ENCODE peak calls at places on chromosomes 4 and X, in ten cellular contexts. One of them, this sample, is unnamed.

GRCh38 chr4:54498661-54499111 is 159.1 kb upstream of the KIT start:
- DNase-seq in PC-3: peak
- DNase-seq in fibroblast of lung: peak
- DNase-seq in GM23248: peak
- DNase-seq in GM12878: no peak
- DNase-seq in hepatocyte: no peak
- DNase-seq in HCT116: no peak
- DNase-seq in GM23338: peak
- DNase-seq in PC-9: peak
- DNase-seq in mammary epithelial cell: peak
- DNase-seq in this sample: peak

GRCh38 chrX:153933751-153934472 is 925 bp downstream of the NAA10 start:
- DNase-seq in PC-3: peak
- DNase-seq in fibroblast of lung: no peak
- DNase-seq in GM23248: peak
- DNase-seq in GM12878: no peak
- DNase-seq in hepatocyte: no peak
- DNase-seq in HCT116: no peak
- DNase-seq in GM23338: no peak
- DNase-seq in PC-9: no peak
- DNase-seq in mammary epithelial cell: peak
- DNase-seq in this sample: no peak

GRCh38 chr4:65893311-65893710 is 223.0 kb upstream of the EPHA5 start:
- DNase-seq in PC-3: peak
- DNase-seq in fibroblast of lung: no peak
- DNase-seq in GM23248: no peak
- DNase-seq in GM12878: no peak
- DNase-seq in hepatocyte: no peak
- DNase-seq in HCT116: no peak
- DNase-seq in GM23338: peak
- DNase-seq in PC-9: no peak
- DNase-seq in mammary epithelial cell: no peak
- DNase-seq in this sample: peak

GRCh38 chr4:79686976-79687375 is 278.9 kb upstream of the GK2 start:
- DNase-seq in PC-3: no peak
- DNase-seq in fibroblast of lung: peak
- DNase-seq in GM23248: no peak
- DNase-seq in GM12878: no peak
- DNase-seq in hepatocyte: no peak
- DNase-seq in HCT116: no peak
- DNase-seq in GM23338: no peak
- DNase-seq in PC-9: no peak
- DNase-seq in mammary epithelial cell: no peak
- DNase-seq in this sample: no peak

GRCh38 chr4:85825937-85826678 is 351.2 kb downstream of the ARHGAP24 start:
- DNase-seq in PC-3: peak
- DNase-seq in fibroblast of lung: peak
- DNase-seq in GM23248: peak
- DNase-seq in GM12878: no peak
- DNase-seq in hepatocyte: peak
- DNase-seq in HCT116: no peak
- DNase-seq in GM23338: peak
- DNase-seq in PC-9: no peak
- DNase-seq in mammary epithelial cell: no peak
- DNase-seq in this sample: peak

GRCh38 chr4:141473952-141474351 is 162.4 kb upstream of the IL15 start:
- DNase-seq in PC-3: no peak
- DNase-seq in fibroblast of lung: peak
- DNase-seq in GM23248: peak
- DNase-seq in GM12878: no peak
- DNase-seq in hepatocyte: no peak
- DNase-seq in HCT116: no peak
- DNase-seq in GM23338: no peak
- DNase-seq in PC-9: no peak
- DNase-seq in mammary epithelial cell: no peak
- DNase-seq in this sample: no peak

GRCh38 chr4:119626420-119626819 is 2.2 kb downstream of the PDE5A start:
- DNase-seq in PC-3: no peak
- DNase-seq in fibroblast of lung: no peak
- DNase-seq in GM23248: peak
- DNase-seq in GM12878: no peak
- DNase-seq in hepatocyte: no peak
- DNase-seq in HCT116: no peak
- DNase-seq in GM23338: no peak
- DNase-seq in PC-9: no peak
- DNase-seq in mammary epithelial cell: no peak
- DNase-seq in this sample: no peak

GRCh38 chr4:40678421-40678820 is 48.8 kb upstream of the RBM47 start:
- DNase-seq in PC-3: no peak
- DNase-seq in fibroblast of lung: no peak
- DNase-seq in GM23248: no peak
- DNase-seq in GM12878: no peak
- DNase-seq in hepatocyte: no peak
- DNase-seq in HCT116: no peak
- DNase-seq in GM23338: no peak
- DNase-seq in PC-9: no peak
- DNase-seq in mammary epithelial cell: no peak
- DNase-seq in this sample: no peak

GRCh38 chr4:57020467-57021101 is 41.9 kb downstream of the POLR2B start:
- DNase-seq in PC-3: peak
- DNase-seq in fibroblast of lung: peak
- DNase-seq in GM23248: peak
- DNase-seq in GM12878: no peak
- DNase-seq in hepatocyte: no peak
- DNase-seq in HCT116: no peak
- DNase-seq in GM23338: no peak
- DNase-seq in PC-9: peak
- DNase-seq in mammary epithelial cell: peak
- DNase-seq in this sample: peak

GRCh38 chrX:39875834-39876625 is 221.7 kb downstream of the BCOR start:
- DNase-seq in PC-3: no peak
- DNase-seq in fibroblast of lung: no peak
- DNase-seq in GM23248: no peak
- DNase-seq in GM12878: no peak
- DNase-seq in hepatocyte: no peak
- DNase-seq in HCT116: no peak
- DNase-seq in GM23338: no peak
- DNase-seq in PC-9: no peak
- DNase-seq in mammary epithelial cell: peak
- DNase-seq in this sample: no peak

GRCh38 chr4:163846008-163846407 is 351.5 kb downstream of the TMA16 start:
- DNase-seq in PC-3: no peak
- DNase-seq in fibroblast of lung: no peak
- DNase-seq in GM23248: no peak
- DNase-seq in GM12878: no peak
- DNase-seq in hepatocyte: no peak
- DNase-seq in HCT116: no peak
- DNase-seq in GM23338: no peak
- DNase-seq in PC-9: no peak
- DNase-seq in mammary epithelial cell: no peak
- DNase-seq in this sample: no peak

GRCh38 chr4:36687681-36688080 is 406.3 kb downstream of the DTHD1 start:
- DNase-seq in PC-3: no peak
- DNase-seq in fibroblast of lung: no peak
- DNase-seq in GM23248: no peak
- DNase-seq in GM12878: no peak
- DNase-seq in hepatocyte: no peak
- DNase-seq in HCT116: no peak
- DNase-seq in GM23338: no peak
- DNase-seq in PC-9: no peak
- DNase-seq in mammary epithelial cell: no peak
- DNase-seq in this sample: no peak

GRCh38 chr4:161799687-161800086 is 364.1 kb downstream of the FSTL5 start:
- DNase-seq in PC-3: peak
- DNase-seq in fibroblast of lung: peak
- DNase-seq in GM23248: no peak
- DNase-seq in GM12878: no peak
- DNase-seq in hepatocyte: no peak
- DNase-seq in HCT116: no peak
- DNase-seq in GM23338: no peak
- DNase-seq in PC-9: peak
- DNase-seq in mammary epithelial cell: no peak
- DNase-seq in this sample: no peak

GRCh38 chr4:138223191-138223910 is 18.8 kb downstream of the SLC7A11 start:
- DNase-seq in PC-3: no peak
- DNase-seq in fibroblast of lung: no peak
- DNase-seq in GM23248: no peak
- DNase-seq in GM12878: no peak
- DNase-seq in hepatocyte: no peak
- DNase-seq in HCT116: no peak
- DNase-seq in GM23338: peak
- DNase-seq in PC-9: no peak
- DNase-seq in mammary epithelial cell: no peak
- DNase-seq in this sample: no peak

GRCh38 chrX:40087574-40088298 is 10.0 kb downstream of the BCOR start:
- DNase-seq in PC-3: no peak
- DNase-seq in fibroblast of lung: peak
- DNase-seq in GM23248: no peak
- DNase-seq in GM12878: no peak
- DNase-seq in hepatocyte: no peak
- DNase-seq in HCT116: no peak
- DNase-seq in GM23338: no peak
- DNase-seq in PC-9: no peak
- DNase-seq in mammary epithelial cell: no peak
- DNase-seq in this sample: no peak

DNA sequence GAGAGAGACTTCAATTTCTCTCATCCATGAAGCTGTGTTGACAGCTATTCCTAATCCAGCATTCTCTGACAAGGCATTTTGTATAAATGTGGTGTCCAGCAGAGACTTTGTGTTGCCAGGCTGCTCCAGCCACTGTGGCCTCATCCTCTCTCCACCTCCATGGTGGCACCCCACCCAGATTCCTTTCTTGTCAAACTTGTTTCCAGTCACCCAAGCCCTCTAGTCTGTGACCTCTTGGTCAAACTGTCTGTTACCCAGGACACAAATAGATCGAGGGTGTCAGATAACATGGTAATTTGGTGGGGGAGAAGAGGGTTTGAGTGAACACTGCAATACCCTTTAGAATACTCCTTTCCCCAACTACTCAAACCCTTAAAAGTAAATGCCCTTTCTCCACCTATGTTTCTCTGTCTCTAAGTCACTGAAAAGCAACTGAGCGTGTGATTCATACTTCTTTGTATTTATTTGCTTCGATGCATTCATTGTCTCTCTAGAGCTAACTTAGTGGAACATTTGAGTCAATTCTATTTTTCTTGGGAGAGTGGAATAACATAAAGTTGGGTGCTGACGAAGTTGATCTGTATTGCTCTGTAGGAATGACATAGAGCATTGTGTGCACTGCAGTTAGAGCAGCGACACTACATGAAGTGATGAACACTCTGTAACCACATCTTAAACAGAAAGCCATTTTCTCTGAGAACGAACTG is 13.7 kb downstream of the PITX2 start:
- DNase-seq in PC-3: peak
- DNase-seq in fibroblast of lung: no peak
- DNase-seq in GM23248: peak
- DNase-seq in GM12878: no peak
- DNase-seq in hepatocyte: no peak
- DNase-seq in HCT116: no peak
- DNase-seq in GM23338: no peak
- DNase-seq in PC-9: peak
- DNase-seq in mammary epithelial cell: no peak
- DNase-seq in this sample: no peak
- H3K4me3 ChIP-seq in PC-3: no peak
- H3K4me3 ChIP-seq in fibroblast of lung: no peak
- H3K4me3 ChIP-seq in GM23248: no peak
- H3K4me3 ChIP-seq in GM12878: no peak
- H3K4me3 ChIP-seq in hepatocyte: no peak
- H3K4me3 ChIP-seq in HCT116: no peak
- H3K4me3 ChIP-seq in GM23338: no peak
- H3K4me3 ChIP-seq in PC-9: peak
- H3K4me3 ChIP-seq in mammary epithelial cell: no peak
- H3K4me3 ChIP-seq in this sample: no peak

DNA sequence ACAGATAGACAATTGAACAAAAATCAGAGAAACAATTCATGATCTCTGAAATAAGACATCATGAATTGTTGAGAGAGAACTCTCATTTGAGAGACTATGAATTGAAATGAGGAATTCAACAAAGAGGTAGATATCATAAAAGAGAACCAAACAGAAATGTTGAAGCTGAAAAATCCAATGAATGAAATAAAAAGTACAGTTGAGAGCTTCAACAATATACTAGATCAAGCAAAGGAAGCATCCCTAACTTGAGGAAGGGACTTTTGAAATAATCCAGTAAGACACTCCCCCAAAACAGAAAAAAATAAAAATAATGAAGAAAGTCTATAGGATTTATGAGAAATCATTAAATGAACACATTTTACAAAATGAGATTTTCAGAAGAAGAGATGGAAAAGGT is 310.0 kb upstream of the PCDH10 start:
- DNase-seq in PC-3: no peak
- DNase-seq in fibroblast of lung: no peak
- DNase-seq in GM23248: no peak
- DNase-seq in GM12878: no peak
- DNase-seq in hepatocyte: no peak
- DNase-seq in HCT116: no peak
- DNase-seq in GM23338: no peak
- DNase-seq in PC-9: no peak
- DNase-seq in mammary epithelial cell: no peak
- DNase-seq in this sample: no peak
- TF ChIP-seq EZH2 in PC-3: no peak
- TF ChIP-seq EZH2 in fibroblast of lung: no peak
- TF ChIP-seq EZH2 in GM23248: no peak
- TF ChIP-seq EZH2 in GM12878: no peak
- TF ChIP-seq EZH2 in hepatocyte: no peak
- TF ChIP-seq EZH2 in HCT116: no peak
- TF ChIP-seq EZH2 in GM23338: no peak
- TF ChIP-seq EZH2 in PC-9: no peak
- TF ChIP-seq EZH2 in mammary epithelial cell: no peak
- TF ChIP-seq EZH2 in this sample: no peak

DNA sequence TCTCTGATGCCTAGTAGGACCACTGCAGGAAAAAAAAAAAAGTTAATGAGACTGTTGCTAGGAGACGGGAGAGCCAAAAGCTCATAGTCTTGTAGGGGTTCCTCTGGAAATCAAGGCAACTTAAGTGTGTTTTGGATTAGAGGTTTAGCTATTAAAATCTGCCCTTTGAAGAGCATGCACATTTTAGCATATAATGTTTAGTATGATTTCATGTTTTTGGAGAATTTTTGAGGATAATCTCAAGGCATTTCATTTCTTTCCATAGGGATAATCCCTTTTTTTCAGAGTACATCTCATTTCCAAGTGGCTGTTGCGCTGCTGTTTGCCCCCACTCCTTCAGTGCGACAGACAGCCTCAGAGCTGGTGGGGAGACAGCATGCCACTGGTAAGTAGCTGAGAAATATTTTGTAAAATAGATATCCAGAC is at the start of gene LINC00632:
- DNase-seq in PC-3: no peak
- DNase-seq in fibroblast of lung: peak
- DNase-seq in GM23248: no peak
- DNase-seq in GM12878: no peak
- DNase-seq in hepatocyte: no peak
- DNase-seq in HCT116: no peak
- DNase-seq in GM23338: peak
- DNase-seq in PC-9: no peak
- DNase-seq in mammary epithelial cell: no peak
- DNase-seq in this sample: no peak
- H3K4me3 ChIP-seq in PC-3: no peak
- H3K4me3 ChIP-seq in fibroblast of lung: no peak
- H3K4me3 ChIP-seq in GM23248: peak
- H3K4me3 ChIP-seq in GM12878: no peak
- H3K4me3 ChIP-seq in hepatocyte: no peak
- H3K4me3 ChIP-seq in HCT116: no peak
- H3K4me3 ChIP-seq in GM23338: peak
- H3K4me3 ChIP-seq in PC-9: no peak
- H3K4me3 ChIP-seq in mammary epithelial cell: no peak
- H3K4me3 ChIP-seq in this sample: peak

GRCh38 chr4:3291411-3291968 is 1.3 kb upstream of the RGS12 start:
- DNase-seq in PC-3: peak
- DNase-seq in fibroblast of lung: no peak
- DNase-seq in GM23248: no peak
- DNase-seq in GM12878: no peak
- DNase-seq in hepatocyte: peak
- DNase-seq in HCT116: no peak
- DNase-seq in GM23338: peak
- DNase-seq in PC-9: peak
- DNase-seq in mammary epithelial cell: peak
- DNase-seq in this sample: no peak
- TF ChIP-seq EZH2 in PC-3: no peak
- TF ChIP-seq EZH2 in fibroblast of lung: no peak
- TF ChIP-seq EZH2 in GM23248: no peak
- TF ChIP-seq EZH2 in GM12878: no peak
- TF ChIP-seq EZH2 in hepatocyte: no peak
- TF ChIP-seq EZH2 in HCT116: no peak
- TF ChIP-seq EZH2 in GM23338: no peak
- TF ChIP-seq EZH2 in PC-9: no peak
- TF ChIP-seq EZH2 in mammary epithelial cell: no peak
- TF ChIP-seq EZH2 in this sample: no peak

This sample was measured in A673.